ENCODE peak calls at places on chromosomes 6 and 20, in five cellular contexts. Z is breast epithelium, W is left lung, O is mammary epithelial cell, K is uterus. L is an unnamed sample.
A peak's percentile ranks its signal among the peaks of the same experiment; 100 is the strongest.

GRCh38 chr20:57259179-57260021 is 7.0 kb downstream of the BMP7 start:
- DNase-seq in Z (no peak), W (no peak), O (no peak), K (no peak), L (no peak)

GRCh38 chr6:111740506-111740905 is 132.7 kb downstream of the FYN start:
- DNase-seq in Z (no peak), W (no peak), O (no peak), K (no peak), L (no peak)

GRCh38 chr20:24916412-24916811 is 32.7 kb upstream of the CST7 start:
- DNase-seq in Z (no peak), W (no peak), O (no peak), K (no peak), L (no peak)

GRCh38 chr20:47318027-47318595 is 38.4 kb downstream of the ZMYND8 start:
- DNase-seq in Z (no peak), W (no peak), O (peak; percentile 74), K (peak; percentile 66), L (no peak)

GRCh38 chr20:6768228-6769185 is 1.0 kb downstream of the BMP2 start:
- DNase-seq in Z (no peak), W (peak; percentile 40), O (peak; percentile 50), K (peak; percentile 19), L (no peak)

GRCh38 chr20:64005394-64005793 is 24.5 kb downstream of the PRPF6 start:
- DNase-seq in Z (no peak), W (no peak), O (no peak), K (no peak), L (no peak)

GRCh38 chr6:80215063-80215462 is 108.6 kb downstream of the BCKDHB start:
- DNase-seq in Z (no peak), W (no peak), O (no peak), K (no peak), L (no peak)

GRCh38 chr6:121522265-121522664 is 86.8 kb downstream of the GJA1 start:
- DNase-seq in Z (no peak), W (no peak), O (peak; percentile 93), K (no peak), L (no peak)

GRCh38 chr6:108800510-108800909 is 47.7 kb upstream of the ARMC2 start:
- DNase-seq in Z (no peak), W (no peak), O (no peak), K (no peak), L (no peak)

GRCh38 chr6:157323924-157324276 is 581 bp upstream of the TMEM242 start:
- DNase-seq in Z (peak; percentile 61), W (peak; percentile 83), O (peak; percentile 80), K (peak; percentile 80), L (no peak)

GRCh38 chr6:12097791-12098190 is 85.7 kb downstream of the HIVEP1 start:
- DNase-seq in Z (no peak), W (no peak), O (peak; percentile 31), K (no peak), L (no peak)

GRCh38 chr6:11618533-11618932 is 81.0 kb downstream of the TMEM170B start:
- DNase-seq in Z (no peak), W (no peak), O (no peak), K (no peak), L (no peak)

GRCh38 chr6:155418017-155418749 is 37.5 kb downstream of the NOX3 start:
- DNase-seq in Z (no peak), W (peak; percentile 46), O (peak; percentile 66), K (peak; percentile 42), L (no peak)

GRCh38 chr20:42100137-42100704 is 482.0 kb upstream of the CHD6 start:
- DNase-seq in Z (no peak), W (no peak), O (no peak), K (no peak), L (no peak)

GRCh38 chr6:89242574-89243330 is 25.6 kb upstream of the GABRR1 start:
- DNase-seq in Z (no peak), W (no peak), O (peak; percentile 27), K (no peak), L (no peak)

GRCh38 chr6:108363756-108364356 is 69.0 kb downstream of the AFG1L start:
- DNase-seq in Z (no peak), W (no peak), O (peak; percentile 34), K (no peak), L (no peak)

GRCh38 chr6:157755752-157756411 is 67.2 kb upstream of the SNX9 start:
- DNase-seq in Z (no peak), W (no peak), O (no peak), K (no peak), L (no peak)

GRCh38 chr6:5997420-5998093 is 9.2 kb downstream of the NRN1 start:
- DNase-seq in Z (no peak), W (no peak), O (peak; percentile 41), K (no peak), L (no peak)

GRCh38 chr6:90722648-90723047 is 135.8 kb upstream of the MAP3K7 start:
- DNase-seq in Z (no peak), W (no peak), O (no peak), K (no peak), L (no peak)
- H3K4me3 ChIP-seq in Z (no peak overlapping the region), W (no peak overlapping the region), O (no peak overlapping the region), K (no peak overlapping the region), L (no peak overlapping the region)

GRCh38 chr6:129672883-129673631 is 36.9 kb downstream of the ARHGAP18 start:
- DNase-seq in Z (no peak), W (no peak), O (peak; percentile 65), K (no peak), L (no peak)
- H3K4me3 ChIP-seq in Z (no peak overlapping the region), W (no peak overlapping the region), O (peak overlapping the region; percentile 12), K (no peak overlapping the region), L (no peak overlapping the region)

GRCh38 chr6:77463881-77464867 is 883 bp upstream of the HTR1B start:
- DNase-seq in Z (no peak), W (no peak), O (no peak), K (no peak), L (no peak)

GRCh38 chr6:77462359-77463307 is 658 bp downstream of the HTR1B start:
- DNase-seq in Z (no peak), W (no peak), O (no peak), K (no peak), L (no peak)

GRCh38 chr6:77466055-77467028 is 3.1 kb upstream of the HTR1B start:
- DNase-seq in Z (no peak), W (peak; percentile 39), O (peak; percentile 61), K (no peak), L (no peak)

GRCh38 chr6:77461796-77462195 is 1.5 kb downstream of the HTR1B start:
- DNase-seq in Z (no peak), W (no peak), O (no peak), K (no peak), L (no peak)

DNA sequence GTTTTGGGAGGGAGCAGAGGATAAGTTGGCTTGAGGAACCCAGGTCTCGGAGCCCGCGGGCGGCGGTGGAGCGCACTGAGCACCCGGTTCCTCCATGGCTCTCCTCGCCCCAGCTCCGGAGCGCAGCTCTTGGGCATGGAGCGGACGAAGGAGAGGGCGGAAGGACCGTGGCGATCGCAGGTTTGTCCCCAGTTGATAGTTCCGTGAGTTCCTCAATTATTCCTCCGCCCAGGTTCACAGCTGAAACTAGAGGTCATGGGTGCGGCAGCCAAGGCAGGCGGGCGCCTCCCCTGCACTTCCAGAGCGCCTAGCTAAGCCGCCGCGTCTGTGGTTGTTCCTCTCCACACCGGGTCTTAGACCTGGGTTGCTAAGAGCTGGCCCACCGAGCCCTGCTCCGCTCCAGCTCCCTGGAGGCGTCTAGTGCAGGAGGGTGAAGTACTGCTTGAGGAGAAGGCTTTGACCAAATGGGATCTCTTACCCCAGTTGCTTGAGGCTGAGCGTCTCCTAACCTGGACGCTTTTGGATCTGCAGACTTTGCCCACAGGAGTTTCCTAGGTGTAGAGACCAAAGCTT is at the start of gene HTR1B:
- DNase-seq in Z (no peak), W (no peak), O (peak; percentile 56), K (no peak), L (no peak)
- H3K4me3 ChIP-seq in Z (peak within 1 kb of the TSS; percentile 68), W (peak within 1 kb of the TSS; percentile 3), O (peak within 1 kb of the TSS; percentile 53), K (peak within 1 kb of the TSS; percentile 6), L (peak within 1 kb of the TSS; percentile 43)

GRCh38 chr6:41184761-41185160 is 16.2 kb downstream of the TREML2 start:
- DNase-seq in Z (no peak), W (no peak), O (no peak), K (no peak), L (no peak)

GRCh38 chr6:41177695-41178094 is 14.8 kb upstream of the TREM2 start:
- DNase-seq in Z (no peak), W (no peak), O (no peak), K (no peak), L (no peak)

GRCh38 chr6:41181566-41181965 is 18.6 kb upstream of the TREM2 start:
- DNase-seq in Z (no peak), W (no peak), O (peak; percentile 51), K (no peak), L (no peak)

GRCh38 chr6:41185991-41186675 is 14.8 kb downstream of the TREML2 start:
- DNase-seq in Z (no peak), W (no peak), O (no peak), K (no peak), L (no peak)

DNA sequence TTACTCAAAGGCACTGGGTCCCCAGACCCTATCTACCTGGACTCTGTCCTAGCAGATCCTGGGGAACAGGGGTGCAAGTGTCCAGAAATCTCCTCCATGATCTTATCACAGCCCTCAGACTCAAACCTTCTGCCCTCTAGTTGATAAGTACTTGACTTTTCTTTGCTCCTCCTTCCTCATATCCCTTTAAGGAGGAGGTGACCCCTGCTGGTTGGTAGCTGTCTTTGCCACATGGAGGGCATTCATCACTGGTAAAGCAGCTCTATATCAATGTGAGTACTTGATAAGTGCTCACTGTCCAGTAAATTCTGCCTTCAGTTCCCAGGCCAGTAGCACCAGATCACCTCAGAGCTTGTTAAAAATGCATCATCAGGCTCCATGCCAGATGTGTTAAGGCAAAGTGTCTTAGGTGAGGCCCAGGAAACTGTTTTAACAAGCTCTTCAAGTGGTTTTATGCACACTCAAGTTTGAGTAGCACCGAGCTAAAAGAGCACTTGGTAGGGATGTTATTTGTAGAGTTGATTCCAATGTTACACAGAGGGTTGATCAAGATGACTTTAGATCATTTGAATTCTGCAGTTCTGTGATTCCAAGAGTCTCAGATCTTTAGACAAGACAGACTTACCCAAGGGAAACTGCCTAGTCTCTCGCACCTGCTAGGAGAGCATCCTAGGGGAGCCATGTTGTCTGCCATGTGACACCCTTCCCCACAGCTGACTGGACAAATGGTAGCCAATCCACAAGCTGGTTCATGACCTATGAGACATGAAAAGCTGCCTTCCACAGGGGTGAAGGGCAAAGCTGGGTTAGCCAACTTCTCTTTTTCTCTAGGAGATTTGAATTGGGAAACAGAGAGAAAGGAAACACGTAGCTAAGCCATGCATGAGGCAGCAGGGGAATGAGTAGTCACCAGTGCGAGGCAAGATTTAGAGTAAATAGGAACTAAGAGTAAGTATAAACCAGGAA is 18.6 kb downstream of the TREML2 start:
- DNase-seq in Z (no peak), W (peak; percentile 50), O (peak; percentile 70), K (no peak), L (no peak)
- H3K4me3 ChIP-seq in Z (no peak overlapping the region), W (no peak overlapping the region), O (no peak overlapping the region), K (no peak overlapping the region), L (no peak overlapping the region)

DNA sequence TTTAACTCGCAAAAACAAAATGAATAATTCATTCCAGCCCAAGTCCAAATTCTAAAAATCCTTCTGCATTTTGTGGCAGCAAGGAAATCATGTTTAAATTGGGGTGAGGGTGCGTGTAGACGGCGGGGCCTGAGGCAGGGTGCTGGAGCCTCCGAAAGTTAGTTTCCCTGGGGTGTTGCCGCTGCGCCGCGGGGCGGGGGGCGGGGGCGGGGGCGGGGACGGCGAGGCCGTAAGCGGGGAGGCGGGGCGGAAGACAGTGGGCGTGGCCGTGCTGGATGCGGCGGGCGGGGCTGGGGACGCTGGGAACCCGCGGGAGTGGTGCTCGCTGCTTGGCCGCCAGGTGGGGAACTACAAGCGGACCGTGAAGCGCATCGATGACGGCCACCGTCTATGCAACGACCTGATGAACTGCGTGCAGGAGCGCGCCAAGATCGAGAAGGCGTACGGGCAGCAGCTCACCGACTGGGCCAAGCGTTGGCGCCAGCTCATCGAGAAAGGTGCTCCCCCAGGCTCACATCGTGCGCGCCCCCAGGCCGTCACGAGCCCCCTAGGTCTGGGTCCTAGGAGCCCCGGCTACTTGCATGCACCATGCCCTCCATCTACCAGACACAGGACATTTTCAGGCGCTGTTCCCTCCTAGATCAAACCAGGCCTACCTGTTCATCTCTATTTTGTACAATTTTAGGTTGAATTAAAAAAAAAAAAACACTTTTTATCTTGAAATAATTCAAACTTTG is 29.0 kb downstream of the SPDEF start:
- DNase-seq in Z (peak; percentile 86), W (peak; percentile 96), O (peak; percentile 82), K (peak; percentile 96), L (no peak)
- H3K4me3 ChIP-seq in Z (peak overlapping the region; percentile 58), W (no peak overlapping the region), O (peak overlapping the region; percentile 13), K (no peak overlapping the region), L (peak overlapping the region; percentile 39)